ENCODE peak calls at places on chromosomes 2 and 18, in nine cellular contexts. S, Q, P, R, D, G, W, V and A are unnamed samples.

GRCh38 chr2:31828891-31829290 is 181.9 kb downstream of the MEMO1 start:
- DNase-seq in Q (no peak), G (no peak), D (no peak), V (peak; percentile 84), P (peak; percentile 48), S (peak; percentile 3), R (no peak), W (no peak), A (no peak)

GRCh38 chr2:10369269-10370255 is 66.9 kb downstream of the HPCAL1 start:
- DNase-seq in S (peak; percentile 32), Q (no peak), P (no peak), G (no peak), D (no peak), V (no peak), R (no peak), W (no peak), A (no peak)

GRCh38 chr18:48663096-48663930 is 124.5 kb downstream of the CTIF start:
- DNase-seq in R (peak; percentile 8), P (no peak), D (no peak), W (no peak), G (no peak), S (no peak), Q (no peak), V (no peak), A (no peak)

GRCh38 chr18:23038712-23039111 is 96.6 kb upstream of the CABLES1 start:
- DNase-seq in S (no peak), D (peak; percentile 60), Q (peak; percentile 27), V (peak; percentile 94), G (no peak), R (no peak), P (peak; percentile 91), W (no peak), A (no peak)

GRCh38 chr2:65320042-65320711 is 92.5 kb downstream of the ACTR2 start:
- DNase-seq in S (peak; percentile 27), V (peak; percentile 95), D (peak; percentile 85), W (peak; percentile 56), Q (peak; percentile 89), G (no peak), R (no peak), P (peak; percentile 92), A (peak; percentile 49)

GRCh38 chr18:79748321-79749157 is 49.2 kb upstream of the KCNG2 start:
- DNase-seq in P (no peak), S (no peak), W (no peak), Q (no peak), R (no peak), G (no peak), V (no peak), D (no peak), A (no peak)

GRCh38 chr2:42848270-42848669 is 55.9 kb upstream of the HAAO start:
- DNase-seq in G (no peak), W (no peak), S (no peak), V (no peak), P (no peak), Q (no peak), D (no peak), R (no peak), A (no peak)

GRCh38 chr2:11873346-11873745 is 126.9 kb downstream of the LPIN1 start:
- DNase-seq in G (no peak), S (no peak), P (peak; percentile 25), D (peak; percentile 6), R (no peak), W (no peak), V (no peak), Q (no peak), A (no peak)

GRCh38 chr2:66699481-66700180 is 264.7 kb downstream of the MEIS1 start:
- DNase-seq in Q (no peak), S (no peak), D (no peak), V (no peak), W (no peak), G (no peak), R (no peak), P (no peak), A (no peak)

GRCh38 chr2:154173164-154173563 is 301.4 kb downstream of the GALNT13 start:
- DNase-seq in G (no peak), R (no peak), Q (no peak), P (no peak), V (no peak), S (no peak), D (no peak), W (no peak), A (no peak)

GRCh38 chr2:224263571-224264043 is 138.3 kb downstream of the FAM124B start:
- DNase-seq in R (no peak), D (peak; percentile 43), W (no peak), V (peak; percentile 63), S (no peak), P (no peak), G (no peak), Q (no peak), A (no peak)

GRCh38 chr2:140808211-140808610 is 1322.6 kb downstream of the LRP1B start:
- DNase-seq in S (no peak), P (no peak), D (no peak), R (no peak), G (no peak), Q (no peak), V (no peak), W (no peak), A (no peak)

GRCh38 chr2:102439065-102439695 is 16.2 kb downstream of the IL18RAP start:
- DNase-seq in D (peak; percentile 45), S (peak; percentile 20), G (no peak), V (peak; percentile 36), R (no peak), P (peak; percentile 84), W (no peak), Q (peak; percentile 14), A (no peak)

GRCh38 chr18:57790316-57790715 is 12.8 kb downstream of the ATP8B1 start:
- DNase-seq in G (no peak), R (no peak), W (no peak), P (no peak), Q (no peak), D (no peak), S (no peak), V (no peak), A (no peak)

GRCh38 chr2:70304501-70304900 is 2.6 kb upstream of the FAM136A start:
- DNase-seq in V (no peak), S (peak; percentile 56), R (no peak), G (no peak), D (no peak), W (no peak), P (peak; percentile 63), Q (no peak), A (no peak)

GRCh38 chr2:178804791-178805190 is 2.4 kb downstream of the TTN start:
- DNase-seq in G (no peak), V (peak; percentile 48), D (peak; percentile 28), R (peak; percentile 6), W (no peak), S (peak; percentile 61), P (peak; percentile 39), Q (peak; percentile 25), A (no peak)

GRCh38 chr2:85892216-85892944 is 3.6 kb upstream of the ST3GAL5 start:
- DNase-seq in R (no peak), W (no peak), P (peak; percentile 54), Q (no peak), V (peak; percentile 45), S (no peak), D (no peak), G (no peak), A (no peak)

GRCh38 chr2:224379210-224379609 is 22.7 kb downstream of the FAM124B start:
- DNase-seq in Q (no peak), P (no peak), D (no peak), S (no peak), G (no peak), W (no peak), R (no peak), V (no peak), A (no peak)

GRCh38 chr2:134253804-134254203 is at the start of gene MGAT5:
- DNase-seq in P (peak; percentile 46), V (no peak), G (no peak), W (no peak), S (peak; percentile 17), Q (no peak), R (no peak), D (no peak), A (no peak)